ENCODE peak calls at places on chromosomes 16 and 17, in five cellular contexts. One of them, this sample, is unnamed.

GRCh38 chr16:77918792-77919707 is 103.3 kb upstream of the CLEC3A start:
- DNase-seq in suprapubic skin: no peak
- DNase-seq in sigmoid colon: no peak
- DNase-seq in colonic mucosa: no peak
- DNase-seq in lower lobe of right lung: no peak
- DNase-seq in this sample: no peak

GRCh38 chr17:14196337-14196997 is 40.2 kb downstream of the CDRT15 start:
- DNase-seq in lower lobe of right lung: no peak
- DNase-seq in sigmoid colon: no peak
- DNase-seq in suprapubic skin: no peak
- DNase-seq in colonic mucosa: no peak
- DNase-seq in this sample: no peak

GRCh38 chr17:42518755-42519545 is 17.1 kb upstream of the NAGLU start:
- DNase-seq in suprapubic skin: no peak
- DNase-seq in sigmoid colon: peak; percentile 74
- DNase-seq in lower lobe of right lung: no peak
- DNase-seq in colonic mucosa: peak; percentile 96
- DNase-seq in this sample: no peak

GRCh38 chr17:65229596-65229995 is 92.4 kb downstream of the RGS9 start:
- DNase-seq in suprapubic skin: no peak
- DNase-seq in colonic mucosa: no peak
- DNase-seq in lower lobe of right lung: no peak
- DNase-seq in sigmoid colon: no peak
- DNase-seq in this sample: no peak

GRCh38 chr17:76567634-76568432 is 17.8 kb downstream of the ST6GALNAC2 start:
- DNase-seq in sigmoid colon: no peak
- DNase-seq in colonic mucosa: no peak
- DNase-seq in lower lobe of right lung: peak; percentile 74
- DNase-seq in suprapubic skin: no peak
- DNase-seq in this sample: no peak

GRCh38 chr16:47016700-47017133 is 43.2 kb upstream of the DNAJA2 start:
- DNase-seq in lower lobe of right lung: no peak
- DNase-seq in colonic mucosa: no peak
- DNase-seq in sigmoid colon: no peak
- DNase-seq in suprapubic skin: no peak
- DNase-seq in this sample: no peak

GRCh38 chr16:87550510-87550961 is 51.8 kb upstream of the JPH3 start:
- DNase-seq in suprapubic skin: no peak
- DNase-seq in sigmoid colon: no peak
- DNase-seq in lower lobe of right lung: peak; percentile 67
- DNase-seq in colonic mucosa: peak; percentile 60
- DNase-seq in this sample: no peak

GRCh38 chr16:52921104-52921503 is 131.6 kb downstream of the CHD9NB start:
- DNase-seq in suprapubic skin: no peak
- DNase-seq in sigmoid colon: no peak
- DNase-seq in colonic mucosa: no peak
- DNase-seq in lower lobe of right lung: no peak
- DNase-seq in this sample: no peak

GRCh38 chr16:57929250-57929649 is 41.7 kb downstream of the CNGB1 start:
- DNase-seq in lower lobe of right lung: no peak
- DNase-seq in sigmoid colon: no peak
- DNase-seq in suprapubic skin: no peak
- DNase-seq in colonic mucosa: no peak
- DNase-seq in this sample: no peak

GRCh38 chr17:78130439-78131101 is at the start of gene TMC8:
- DNase-seq in suprapubic skin: peak; percentile 81
- DNase-seq in colonic mucosa: no peak
- DNase-seq in sigmoid colon: no peak
- DNase-seq in lower lobe of right lung: no peak
- DNase-seq in this sample: no peak

GRCh38 chr16:69141936-69142335 is 9.5 kb downstream of the UTP4 start:
- DNase-seq in sigmoid colon: no peak
- DNase-seq in suprapubic skin: no peak
- DNase-seq in colonic mucosa: no peak
- DNase-seq in lower lobe of right lung: no peak
- DNase-seq in this sample: no peak

GRCh38 chr16:69143116-69143515 is 10.7 kb downstream of the UTP4 start:
- DNase-seq in suprapubic skin: no peak
- DNase-seq in lower lobe of right lung: no peak
- DNase-seq in colonic mucosa: peak; percentile 45
- DNase-seq in sigmoid colon: no peak
- DNase-seq in this sample: no peak

GRCh38 chr16:69145658-69146057 is 13.2 kb downstream of the UTP4 start:
- DNase-seq in colonic mucosa: no peak
- DNase-seq in suprapubic skin: no peak
- DNase-seq in sigmoid colon: no peak
- DNase-seq in lower lobe of right lung: no peak
- DNase-seq in this sample: no peak

GRCh38 chr16:69138608-69139007 is 6.2 kb downstream of the UTP4 start:
- DNase-seq in lower lobe of right lung: no peak
- DNase-seq in sigmoid colon: no peak
- DNase-seq in suprapubic skin: peak; percentile 35
- DNase-seq in colonic mucosa: no peak
- DNase-seq in this sample: no peak

DNA sequence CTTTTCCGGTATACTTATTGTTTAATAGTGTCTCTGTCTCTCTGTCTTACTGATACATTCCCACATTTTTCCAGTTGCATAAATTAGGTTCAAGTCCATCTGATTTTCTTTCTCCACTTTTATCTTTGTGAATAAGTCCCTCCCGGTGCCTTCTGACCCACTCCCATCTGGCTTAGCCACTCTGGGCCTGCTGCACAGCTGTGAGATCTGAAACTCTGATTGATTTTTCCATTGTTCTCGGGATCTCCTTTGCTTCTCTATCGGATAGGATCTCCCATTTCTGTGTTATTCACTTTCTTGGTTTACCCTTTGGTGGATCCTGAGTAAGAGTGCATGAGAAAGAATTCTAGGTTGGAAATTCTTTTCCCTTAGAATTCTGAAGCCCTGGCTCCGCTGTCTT is 8.6 kb downstream of the UTP4 start:
- DNase-seq in lower lobe of right lung: no peak
- DNase-seq in suprapubic skin: no peak
- DNase-seq in colonic mucosa: no peak
- DNase-seq in sigmoid colon: no peak
- DNase-seq in this sample: no peak
- H3K27ac ChIP-seq in lower lobe of right lung: no peak overlapping the region
- H3K27ac ChIP-seq in suprapubic skin: no peak overlapping the region
- H3K27ac ChIP-seq in colonic mucosa: no peak overlapping the region
- H3K27ac ChIP-seq in sigmoid colon: no peak overlapping the region
- H3K27ac ChIP-seq in this sample: no peak overlapping the region

GRCh38 chr16:13390986-13391305 is 489.5 kb downstream of the SHISA9 start:
- DNase-seq in lower lobe of right lung: no peak
- DNase-seq in suprapubic skin: no peak
- DNase-seq in colonic mucosa: no peak
- DNase-seq in sigmoid colon: no peak
- DNase-seq in this sample: no peak

GRCh38 chr16:13393816-13394215 is 492.4 kb downstream of the SHISA9 start:
- DNase-seq in suprapubic skin: no peak
- DNase-seq in colonic mucosa: no peak
- DNase-seq in sigmoid colon: no peak
- DNase-seq in lower lobe of right lung: no peak
- DNase-seq in this sample: no peak

GRCh38 chr16:13391337-13391736 is 489.9 kb downstream of the SHISA9 start:
- DNase-seq in lower lobe of right lung: no peak
- DNase-seq in colonic mucosa: no peak
- DNase-seq in suprapubic skin: no peak
- DNase-seq in sigmoid colon: no peak
- DNase-seq in this sample: no peak

GRCh38 chr16:13390093-13390985 is 488.9 kb downstream of the SHISA9 start:
- DNase-seq in colonic mucosa: no peak
- DNase-seq in sigmoid colon: no peak
- DNase-seq in suprapubic skin: no peak
- DNase-seq in lower lobe of right lung: no peak
- DNase-seq in this sample: no peak

DNA sequence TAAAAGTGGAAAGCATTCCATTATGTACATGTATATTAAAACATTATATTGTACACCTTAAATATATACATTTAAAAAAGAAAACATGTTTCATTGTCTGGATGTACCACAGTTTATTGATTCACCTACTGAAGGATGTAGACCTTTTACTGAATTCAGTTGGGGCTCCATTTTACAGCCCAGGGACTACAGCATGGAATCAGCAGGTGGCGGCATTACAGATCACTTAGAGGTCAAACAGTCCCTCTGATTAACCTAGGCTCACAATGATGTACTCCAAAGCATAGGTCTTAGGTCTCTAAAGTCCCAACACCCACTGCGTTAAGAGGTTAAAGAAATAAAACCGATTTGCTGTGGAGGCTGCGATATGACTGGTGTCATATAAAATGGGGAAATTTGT is 490.9 kb downstream of the SHISA9 start:
- DNase-seq in suprapubic skin: no peak
- DNase-seq in lower lobe of right lung: no peak
- DNase-seq in colonic mucosa: no peak
- DNase-seq in sigmoid colon: no peak
- DNase-seq in this sample: no peak
- TF ChIP-seq CTCF in suprapubic skin: no peak
- TF ChIP-seq CTCF in lower lobe of right lung: no peak
- TF ChIP-seq CTCF in colonic mucosa: no peak
- TF ChIP-seq CTCF in sigmoid colon: no peak
- TF ChIP-seq CTCF in this sample: no peak

GRCh38 chr16:68548947-68549346 is 9.9 kb downstream of the ZFP90 start:
- DNase-seq in colonic mucosa: no peak
- DNase-seq in suprapubic skin: no peak
- DNase-seq in sigmoid colon: no peak
- DNase-seq in lower lobe of right lung: no peak
- DNase-seq in this sample: no peak

DNA sequence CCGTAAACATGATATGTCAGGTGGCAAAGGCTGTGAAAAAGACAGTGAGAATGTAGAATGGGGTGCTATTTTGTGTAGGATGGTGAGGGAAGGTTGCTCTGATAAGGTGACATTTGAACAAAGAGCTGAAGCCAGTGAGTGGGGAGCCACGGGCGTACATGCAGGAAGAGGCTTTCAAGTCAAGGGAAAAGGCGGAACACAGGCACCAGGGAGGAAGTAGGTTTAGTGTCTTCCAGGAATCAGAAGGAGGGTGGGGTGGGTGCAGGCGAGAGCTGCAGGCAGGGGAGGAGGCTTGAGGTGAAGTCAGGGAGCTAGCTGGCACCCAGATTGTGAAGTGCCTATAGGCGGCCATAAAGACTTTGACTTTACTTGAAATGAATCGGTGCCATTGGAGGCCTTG is 14.1 kb downstream of the ZFP90 start:
- DNase-seq in lower lobe of right lung: no peak
- DNase-seq in sigmoid colon: no peak
- DNase-seq in suprapubic skin: no peak
- DNase-seq in colonic mucosa: no peak
- DNase-seq in this sample: no peak
- H3K9me3 ChIP-seq in lower lobe of right lung: peaks cover 87% of the 10 kb centered on the region
- H3K9me3 ChIP-seq in sigmoid colon: peaks cover 18% of the 10 kb centered on the region
- H3K9me3 ChIP-seq in suprapubic skin: peaks cover 55% of the 10 kb centered on the region
- H3K9me3 ChIP-seq in colonic mucosa: no peaks in the 10 kb centered on the region
- H3K9me3 ChIP-seq in this sample: peaks cover 28% of the 10 kb centered on the region

DNA sequence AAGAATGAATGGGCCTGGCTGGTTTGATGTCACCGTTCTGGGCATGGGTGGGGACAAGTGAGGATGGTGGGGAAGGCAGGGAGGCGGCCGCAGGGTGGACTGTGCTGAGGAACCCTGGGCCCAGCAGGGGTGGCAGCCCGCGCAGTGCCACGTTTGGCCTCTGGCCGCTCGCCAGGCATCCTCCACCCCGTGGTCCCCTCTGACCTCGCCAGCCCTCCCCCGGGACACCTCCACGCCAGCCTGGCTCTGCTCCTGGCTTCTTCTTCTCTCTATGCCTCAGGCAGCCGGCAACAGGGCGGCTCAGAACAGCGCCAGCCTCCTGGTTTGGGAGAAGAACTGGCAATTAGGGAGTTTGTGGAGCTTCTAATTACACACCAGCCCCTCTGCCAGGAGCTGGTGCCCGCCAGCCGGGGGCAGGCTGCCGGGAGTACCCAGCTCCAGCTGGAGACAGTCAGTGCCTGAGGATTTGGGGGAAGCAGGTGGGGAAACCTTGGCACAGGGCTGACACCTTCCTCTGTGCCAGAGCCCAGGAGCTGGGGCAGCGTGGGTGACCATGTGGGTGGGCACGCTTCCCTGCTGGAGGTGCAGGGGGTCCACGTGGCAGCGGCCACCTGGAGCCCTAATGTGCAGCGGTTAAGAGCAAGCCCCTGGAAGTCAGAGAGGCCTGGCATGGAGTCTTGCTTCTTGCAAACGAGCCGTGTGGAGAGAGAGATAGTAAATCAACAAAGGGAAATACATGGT is 6.4 kb upstream of the SERPINF1 start:
- DNase-seq in sigmoid colon: no peak
- DNase-seq in lower lobe of right lung: no peak
- DNase-seq in suprapubic skin: no peak
- DNase-seq in colonic mucosa: no peak
- DNase-seq in this sample: no peak
- H3K27ac ChIP-seq in sigmoid colon: no peak overlapping the region
- H3K27ac ChIP-seq in lower lobe of right lung: peak overlapping the region; percentile 41
- H3K27ac ChIP-seq in suprapubic skin: peak overlapping the region; percentile 25
- H3K27ac ChIP-seq in colonic mucosa: no peak overlapping the region
- H3K27ac ChIP-seq in this sample: no peak overlapping the region

GRCh38 chr17:517181-517580 is 164.6 kb upstream of the RPH3AL start:
- DNase-seq in lower lobe of right lung: no peak
- DNase-seq in suprapubic skin: no peak
- DNase-seq in colonic mucosa: no peak
- DNase-seq in sigmoid colon: no peak
- DNase-seq in this sample: no peak
- TF ChIP-seq CTCF in lower lobe of right lung: no peak
- TF ChIP-seq CTCF in suprapubic skin: no peak
- TF ChIP-seq CTCF in colonic mucosa: no peak
- TF ChIP-seq CTCF in sigmoid colon: no peak
- TF ChIP-seq CTCF in this sample: no peak

DNA sequence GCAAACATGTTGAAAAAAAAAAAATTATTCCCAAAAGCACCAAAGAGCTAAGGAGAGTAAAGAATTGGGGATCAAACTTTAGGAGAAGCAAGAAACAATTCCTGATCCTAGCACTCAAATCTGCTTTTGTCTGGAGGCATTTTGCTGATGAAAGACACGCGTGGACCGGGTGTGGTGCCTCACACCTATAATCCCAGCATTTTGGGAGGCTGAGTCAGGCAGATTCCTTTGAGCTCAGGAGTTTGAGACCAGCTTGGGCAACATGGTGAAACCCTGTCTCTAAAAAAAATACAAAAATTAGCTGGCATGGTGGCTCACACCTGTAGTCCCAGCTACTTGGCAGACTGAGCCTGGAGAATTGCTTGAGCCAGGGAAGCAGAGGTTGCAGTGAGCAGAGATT is 35.4 kb downstream of the ZFP90 start:
- DNase-seq in suprapubic skin: no peak
- DNase-seq in colonic mucosa: no peak
- DNase-seq in lower lobe of right lung: no peak
- DNase-seq in sigmoid colon: no peak
- DNase-seq in this sample: no peak
- H3K9me3 ChIP-seq in suprapubic skin: peaks cover 52% of the 10 kb centered on the region
- H3K9me3 ChIP-seq in colonic mucosa: peaks cover 7% of the 10 kb centered on the region
- H3K9me3 ChIP-seq in lower lobe of right lung: peaks cover 99% of the 10 kb centered on the region
- H3K9me3 ChIP-seq in sigmoid colon: peaks cover 51% of the 10 kb centered on the region
- H3K9me3 ChIP-seq in this sample: peaks cover 25% of the 10 kb centered on the region

DNA sequence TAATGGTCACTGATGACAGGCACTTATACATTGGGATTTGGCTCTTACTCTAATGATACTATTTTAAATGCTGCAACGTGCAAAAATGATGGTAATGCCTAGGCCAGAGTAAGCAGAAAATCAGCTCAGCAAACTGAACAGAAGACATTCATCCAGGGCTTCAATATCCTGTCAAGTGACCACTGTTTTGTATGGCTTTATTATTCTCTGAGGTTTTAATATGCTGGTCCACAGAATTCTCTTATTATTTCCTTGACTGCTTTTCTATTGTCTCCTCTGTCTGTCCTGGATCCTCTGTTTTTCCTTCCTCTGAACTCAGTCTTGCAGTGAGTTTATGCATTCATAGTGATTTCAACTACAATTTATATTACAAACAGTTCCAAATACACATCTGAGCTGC is 90.8 kb upstream of the PMFBP1 start:
- DNase-seq in sigmoid colon: no peak
- DNase-seq in lower lobe of right lung: no peak
- DNase-seq in suprapubic skin: no peak
- DNase-seq in colonic mucosa: no peak
- DNase-seq in this sample: no peak
- H3K27ac ChIP-seq in sigmoid colon: no peak overlapping the region
- H3K27ac ChIP-seq in lower lobe of right lung: no peak overlapping the region
- H3K27ac ChIP-seq in suprapubic skin: no peak overlapping the region
- H3K27ac ChIP-seq in colonic mucosa: no peak overlapping the region
- H3K27ac ChIP-seq in this sample: no peak overlapping the region

This sample was measured in RWPE2.